ENCODE peak calls at places on chromosomes 16 and 17, in eight cellular contexts. O is mesenchymal stem cell, U is aorta, L is ovary, D is heart left ventricle, F is neuronal stem cell, Q is lung, R is A549. G is an unnamed sample.

GRCh38 chr17:17628388-17629008 is 37.0 kb upstream of the PEMT start:
- DNase-seq in O (no peak), U (no peak), L (no peak), D (no peak), F (no peak), Q (no peak), R (no peak), G (no peak)

GRCh38 chr16:58197314-58198012 is 443 bp downstream of the CSNK2A2 start:
- DNase-seq in O (peak), U (no peak), L (peak), D (no peak), F (peak), Q (no peak), R (no peak), G (no peak)

GRCh38 chr16:21263640-21264211 is 14.4 kb downstream of the CRYM start:
- DNase-seq in O (no peak), U (no peak), L (no peak), D (no peak), F (no peak), Q (no peak), R (peak), G (no peak)

GRCh38 chr17:12290207-12290606 is 269.5 kb downstream of the MAP2K4 start:
- DNase-seq in O (no peak), U (peak), L (no peak), D (no peak), F (no peak), Q (no peak), R (no peak), G (no peak)

GRCh38 chr16:28259781-28260150 is 32.6 kb upstream of the SBK1 start:
- DNase-seq in O (no peak), U (no peak), L (no peak), D (no peak), F (no peak), Q (no peak), R (no peak), G (no peak)

GRCh38 chr16:66388350-66389139 is 22.1 kb downstream of the CDH5 start:
- DNase-seq in O (no peak), U (no peak), L (no peak), D (no peak), F (no peak), Q (no peak), R (no peak), G (no peak)

GRCh38 chr16:28181557-28181914 is 30.2 kb downstream of the XPO6 start:
- DNase-seq in O (peak), U (no peak), L (no peak), D (peak), F (no peak), Q (peak), R (peak), G (peak)

GRCh38 chr16:67163903-67164558 is 514 bp upstream of the HSF4 start:
- DNase-seq in O (peak), U (no peak), L (peak), D (no peak), F (no peak), Q (no peak), R (no peak), G (no peak)

GRCh38 chr16:67311607-67312449 is 14.7 kb downstream of the KCTD19 start:
- DNase-seq in O (peak), U (no peak), L (no peak), D (peak), F (no peak), Q (no peak), R (peak), G (peak)

GRCh38 chr17:83173997-83174858 is 94.8 kb downstream of the METRNL start:
- DNase-seq in O (no peak), U (peak), L (peak), D (no peak), F (no peak), Q (peak), R (peak), G (no peak)

GRCh38 chr17:2181206-2181983 is 122.2 kb downstream of the SMG6 start:
- DNase-seq in O (peak), U (peak), L (peak), D (peak), F (no peak), Q (peak), R (no peak), G (peak)

GRCh38 chr17:38419508-38419981 is 8.7 kb upstream of the ARHGAP23 start:
- DNase-seq in O (no peak), U (no peak), L (no peak), D (no peak), F (no peak), Q (no peak), R (no peak), G (no peak)

GRCh38 chr16:90026135-90026534 is 6.9 kb upstream of the DBNDD1 start:
- DNase-seq in O (no peak), U (no peak), L (no peak), D (no peak), F (no peak), Q (no peak), R (no peak), G (no peak)

GRCh38 chr17:82278786-82279379 is 5.4 kb upstream of the CSNK1D start:
- DNase-seq in O (no peak), U (no peak), L (no peak), D (no peak), F (no peak), Q (no peak), R (no peak), G (no peak)

GRCh38 chr17:62848334-62848733 is 40.2 kb upstream of the MARCHF10 start:
- DNase-seq in O (no peak), U (no peak), L (no peak), D (no peak), F (no peak), Q (no peak), R (no peak), G (no peak)

GRCh38 chr17:19433727-19434340 is 22.8 kb downstream of the RNF112 start:
- DNase-seq in O (no peak), U (no peak), L (no peak), D (no peak), F (no peak), Q (no peak), R (no peak), G (no peak)

GRCh38 chr16:89693289-89693731 is 6.8 kb downstream of the CDK10 start:
- DNase-seq in O (no peak), U (no peak), L (no peak), D (no peak), F (no peak), Q (no peak), R (no peak), G (no peak)

GRCh38 chr17:20995164-20995872 is 47.5 kb downstream of the USP22 start:
- DNase-seq in O (no peak), U (peak), L (no peak), D (no peak), F (no peak), Q (no peak), R (no peak), G (no peak)

GRCh38 chr16:30926937-30927788 is 3.8 kb downstream of the FBXL19 start:
- DNase-seq in O (no peak), U (no peak), L (no peak), D (no peak), F (no peak), Q (no peak), R (no peak), G (no peak)

GRCh38 chr16:26391833-26392232 is 674.9 kb upstream of the C16orf82 start:
- DNase-seq in O (no peak), U (no peak), L (no peak), D (no peak), F (no peak), Q (no peak), R (no peak), G (no peak)

GRCh38 chr17:2594657-2595085 is 1.2 kb downstream of the PAFAH1B1 start:
- DNase-seq in O (no peak), U (no peak), L (no peak), D (no peak), F (peak), Q (no peak), R (peak), G (no peak)

GRCh38 chr16:84141143-84141670 is 3.8 kb downstream of the HSDL1 start:
- DNase-seq in O (no peak), U (no peak), L (no peak), D (no peak), F (no peak), Q (no peak), R (peak), G (no peak)

GRCh38 chr16:31082368-31083045 is 6.2 kb downstream of the PRSS53 start:
- DNase-seq in O (no peak), U (no peak), L (no peak), D (no peak), F (no peak), Q (no peak), R (no peak), G (no peak)

GRCh38 chr16:62363451-62363850 is 327.2 kb upstream of the CDH8 start:
- DNase-seq in O (peak), U (no peak), L (no peak), D (no peak), F (no peak), Q (no peak), R (no peak), G (no peak)

GRCh38 chr16:19879241-19879792 is 5.3 kb downstream of the GPRC5B start:
- DNase-seq in O (peak), U (no peak), L (no peak), D (peak), F (no peak), Q (no peak), R (peak), G (peak)

GRCh38 chr16:71555230-71555891 is 21.5 kb downstream of the TAT start:
- DNase-seq in O (no peak), U (no peak), L (no peak), D (no peak), F (no peak), Q (peak), R (peak), G (no peak)

GRCh38 chr16:84841787-84842300 is 22.1 kb downstream of the CRISPLD2 start:
- DNase-seq in O (no peak), U (no peak), L (no peak), D (no peak), F (no peak), Q (peak), R (no peak), G (no peak)

GRCh38 chr16:50367777-50368409 is 895 bp downstream of the BRD7 start:
- DNase-seq in O (peak), U (no peak), L (no peak), D (no peak), F (no peak), Q (no peak), R (no peak), G (no peak)
- H3K27ac ChIP-seq in O (no peak), U (no peak), L (peak), D (peak), F (no peak), Q (peak), R (peak), G (peak)

GRCh38 chr17:80832888-80833583 is 158.6 kb upstream of the CHMP6 start:
- DNase-seq in O (peak), U (peak), L (peak), D (peak), F (peak), Q (peak), R (peak), G (peak)
- H3K4me3 ChIP-seq in O (peak), U (peak), L (peak), D (peak), F (peak), Q (peak), R (peak), G (peak)

GRCh38 chr16:51932317-51932716 is 614.6 kb downstream of the TOX3 start:
- DNase-seq in O (no peak), U (no peak), L (no peak), D (no peak), F (no peak), Q (no peak), R (no peak), G (no peak)
- H3K27ac ChIP-seq in O (no peak), U (no peak), L (no peak), D (no peak), F (no peak), Q (no peak), R (no peak), G (no peak)

GRCh38 chr17:8345951-8346665 is 6.5 kb downstream of the ODF4 start:
- DNase-seq in O (no peak), U (no peak), L (no peak), D (no peak), F (no peak), Q (no peak), R (no peak), G (no peak)
- H3K4me3 ChIP-seq in O (no peak), U (no peak), L (no peak), D (no peak), F (peak), Q (no peak), R (no peak), G (no peak)

GRCh38 chr17:4074831-4075495 is 67.9 kb downstream of the ZZEF1 start:
- DNase-seq in O (peak), U (no peak), L (no peak), D (no peak), F (peak), Q (no peak), R (peak), G (peak)
- H3K27ac ChIP-seq in O (no peak), U (no peak), L (no peak), D (peak), F (no peak), Q (no peak), R (no peak), G (no peak)

GRCh38 chr17:75393523-75394331 is 11.8 kb downstream of the GRB2 start:
- DNase-seq in O (peak), U (peak), L (peak), D (peak), F (peak), Q (peak), R (peak), G (peak)

GRCh38 chr17:75394332-75394918 is 11.1 kb downstream of the GRB2 start:
- DNase-seq in O (peak), U (no peak), L (no peak), D (no peak), F (no peak), Q (no peak), R (peak), G (no peak)

GRCh38 chr17:75396025-75396424 is 9.5 kb downstream of the GRB2 start:
- DNase-seq in O (no peak), U (no peak), L (no peak), D (no peak), F (no peak), Q (no peak), R (no peak), G (no peak)

GRCh38 chr17:75390982-75391381 is 14.5 kb downstream of the GRB2 start:
- DNase-seq in O (no peak), U (no peak), L (no peak), D (no peak), F (no peak), Q (no peak), R (no peak), G (peak)

GRCh38 chr17:75392559-75392958 is 12.9 kb downstream of the GRB2 start:
- DNase-seq in O (no peak), U (no peak), L (no peak), D (no peak), F (no peak), Q (no peak), R (no peak), G (no peak)
- H3K4me3 ChIP-seq in O (no peak), U (no peak), L (no peak), D (no peak), F (no peak), Q (no peak), R (peak), G (peak)

GRCh38 chr17:57918017-57918895 is 37.0 kb downstream of the CUEDC1 start:
- DNase-seq in O (peak), U (no peak), L (no peak), D (no peak), F (no peak), Q (no peak), R (no peak), G (peak)

GRCh38 chr17:57916925-57917858 is 38.0 kb downstream of the CUEDC1 start:
- DNase-seq in O (no peak), U (no peak), L (no peak), D (peak), F (no peak), Q (peak), R (peak), G (no peak)

GRCh38 chr17:57915532-57915931 is 39.7 kb downstream of the CUEDC1 start:
- DNase-seq in O (no peak), U (no peak), L (no peak), D (peak), F (no peak), Q (no peak), R (no peak), G (no peak)

GRCh38 chr17:57914274-57915147 is 40.7 kb downstream of the CUEDC1 start:
- DNase-seq in O (no peak), U (no peak), L (no peak), D (no peak), F (no peak), Q (no peak), R (no peak), G (no peak)

DNA sequence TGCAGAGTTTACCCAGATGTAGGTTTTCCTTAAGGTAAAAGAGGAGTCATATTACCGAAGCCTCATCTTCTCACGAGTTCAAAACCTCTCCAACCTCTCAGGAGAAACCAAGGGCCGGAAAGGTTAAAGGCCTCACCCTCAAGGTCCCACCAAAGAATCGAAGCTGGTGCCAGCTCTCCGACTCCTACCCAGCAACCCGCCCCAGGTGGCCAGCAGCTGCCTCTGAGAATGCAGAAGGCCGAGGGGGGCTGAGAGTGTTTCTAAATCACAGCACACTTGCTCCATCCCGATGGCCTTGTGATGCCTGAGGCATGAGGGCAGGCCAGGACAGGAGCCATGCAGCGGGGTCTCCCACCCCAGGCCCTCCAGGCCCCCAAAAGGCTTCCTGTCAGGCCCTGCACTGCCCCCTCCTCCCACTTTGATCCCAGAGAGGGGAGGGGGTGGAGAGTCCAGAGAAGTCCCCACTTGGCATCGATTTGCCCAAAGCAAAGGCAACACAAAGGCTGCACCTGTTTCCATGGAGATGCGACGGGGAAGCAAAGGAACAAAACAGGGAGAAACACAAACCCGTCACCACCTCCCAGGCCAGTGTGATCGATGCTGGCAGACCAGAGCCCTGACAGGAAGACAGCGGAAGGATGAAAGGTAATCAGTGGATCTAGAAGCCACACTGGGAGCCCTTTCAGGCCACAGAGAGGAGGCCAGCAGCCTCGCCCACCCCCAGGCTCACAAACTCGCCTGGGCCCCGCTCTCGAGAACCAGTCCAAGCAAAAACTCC is 39.0 kb downstream of the CUEDC1 start:
- DNase-seq in O (no peak), U (no peak), L (peak), D (no peak), F (peak), Q (no peak), R (no peak), G (no peak)
- H3K27ac ChIP-seq in O (no peak), U (no peak), L (no peak), D (peak), F (peak), Q (peak), R (peak), G (no peak)

DNA sequence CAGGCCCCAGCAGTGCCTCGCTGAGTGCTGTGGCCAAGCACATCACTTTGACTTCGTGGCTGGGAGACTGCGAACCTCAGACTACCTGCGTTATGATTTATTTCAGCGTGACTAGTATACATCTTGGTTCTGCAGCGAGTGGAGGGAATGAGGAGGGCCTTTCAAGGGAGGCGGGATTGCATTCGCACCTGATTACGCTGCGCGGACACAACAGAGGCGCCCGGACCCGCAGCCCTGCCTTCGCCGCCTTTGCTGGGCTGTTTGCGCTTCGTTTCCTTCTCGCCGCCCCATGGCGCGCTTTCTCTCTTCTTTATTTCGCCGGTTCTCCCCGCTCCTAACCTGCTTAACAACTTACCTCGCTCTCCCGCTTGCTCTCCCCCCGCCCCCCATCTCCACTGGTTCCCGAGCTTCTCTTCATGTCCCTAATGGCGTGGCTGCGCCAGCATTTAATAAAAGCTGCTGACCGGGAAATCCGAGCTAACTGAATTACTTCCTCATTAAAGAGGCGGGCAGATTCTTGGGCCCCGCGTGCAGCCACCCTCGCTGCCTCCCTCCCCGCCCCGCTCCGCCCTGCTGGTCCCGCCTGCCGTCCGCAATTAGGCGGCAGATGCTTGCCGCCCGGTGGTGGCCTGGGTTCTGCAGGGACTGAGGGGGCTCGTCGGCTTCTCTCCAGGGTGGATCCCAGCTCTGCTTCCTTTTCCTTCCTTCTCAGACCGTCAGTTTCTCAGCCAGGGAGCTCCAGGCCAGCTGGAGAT is 257.6 kb upstream of the SDK2 start:
- DNase-seq in O (no peak), U (no peak), L (no peak), D (peak), F (peak), Q (peak), R (no peak), G (no peak)
- H3K4me3 ChIP-seq in O (no peak), U (no peak), L (no peak), D (peak), F (no peak), Q (no peak), R (no peak), G (no peak)